ENCODE peak calls at places on chromosomes 6 and 20, in six cellular contexts. One of them, this sample, is unnamed.

GRCh38 chr6:131400054-131400781 is 172.8 kb upstream of the ARG1 start:
- DNase-seq in NCI-H69: peak; percentile 73
- DNase-seq in retinal pigment epithelial cell: no peak
- DNase-seq in Daoy: peak; percentile 78
- DNase-seq in neural crest cell: no peak
- DNase-seq in NCI-H1105: no peak
- DNase-seq in this sample: no peak

GRCh38 chr20:52033313-52033712 is 158.3 kb downstream of the ZFP64 start:
- DNase-seq in NCI-H69: peak; percentile 26
- DNase-seq in retinal pigment epithelial cell: no peak
- DNase-seq in Daoy: no peak
- DNase-seq in neural crest cell: no peak
- DNase-seq in NCI-H1105: no peak
- DNase-seq in this sample: peak; percentile 73

GRCh38 chr20:39986231-39986904 is 702.7 kb downstream of the MAFB start:
- DNase-seq in NCI-H69: peak; percentile 81
- DNase-seq in retinal pigment epithelial cell: no peak
- DNase-seq in Daoy: no peak
- DNase-seq in neural crest cell: peak; percentile 6
- DNase-seq in NCI-H1105: peak; percentile 18
- DNase-seq in this sample: peak; percentile 78

GRCh38 chr20:51413753-51414323 is 128.7 kb downstream of the NFATC2 start:
- DNase-seq in NCI-H69: no peak
- DNase-seq in retinal pigment epithelial cell: no peak
- DNase-seq in Daoy: no peak
- DNase-seq in neural crest cell: no peak
- DNase-seq in NCI-H1105: no peak
- DNase-seq in this sample: no peak

GRCh38 chr6:119887671-119888070 is 538.1 kb upstream of the MAN1A1 start:
- DNase-seq in NCI-H69: peak; percentile 87
- DNase-seq in retinal pigment epithelial cell: no peak
- DNase-seq in Daoy: no peak
- DNase-seq in neural crest cell: no peak
- DNase-seq in NCI-H1105: no peak
- DNase-seq in this sample: no peak

GRCh38 chr20:61525781-61526431 is 273.8 kb downstream of the CDH4 start:
- DNase-seq in NCI-H69: no peak
- DNase-seq in retinal pigment epithelial cell: no peak
- DNase-seq in Daoy: peak; percentile 35
- DNase-seq in neural crest cell: no peak
- DNase-seq in NCI-H1105: no peak
- DNase-seq in this sample: peak; percentile 56

GRCh38 chr20:54151073-54151436 is 22.7 kb downstream of the CYP24A1 start:
- DNase-seq in NCI-H69: no peak
- DNase-seq in retinal pigment epithelial cell: no peak
- DNase-seq in Daoy: no peak
- DNase-seq in neural crest cell: no peak
- DNase-seq in NCI-H1105: no peak
- DNase-seq in this sample: no peak

GRCh38 chr20:47024461-47024937 is 129.9 kb downstream of the EYA2 start:
- DNase-seq in NCI-H69: peak; percentile 33
- DNase-seq in retinal pigment epithelial cell: no peak
- DNase-seq in Daoy: no peak
- DNase-seq in neural crest cell: no peak
- DNase-seq in NCI-H1105: no peak
- DNase-seq in this sample: peak; percentile 81

GRCh38 chr20:45016089-45016641 is 49.9 kb downstream of the STK4 start:
- DNase-seq in NCI-H69: no peak
- DNase-seq in retinal pigment epithelial cell: no peak
- DNase-seq in Daoy: no peak
- DNase-seq in neural crest cell: no peak
- DNase-seq in NCI-H1105: no peak
- DNase-seq in this sample: peak; percentile 3

GRCh38 chr6:126188271-126188909 is 151.5 kb upstream of the CENPW start:
- DNase-seq in NCI-H69: peak; percentile 58
- DNase-seq in retinal pigment epithelial cell: no peak
- DNase-seq in Daoy: peak; percentile 21
- DNase-seq in neural crest cell: no peak
- DNase-seq in NCI-H1105: no peak
- DNase-seq in this sample: no peak

GRCh38 chr6:125868252-125868651 is 77.5 kb downstream of the NCOA7 start:
- DNase-seq in NCI-H69: no peak
- DNase-seq in retinal pigment epithelial cell: peak; percentile 60
- DNase-seq in Daoy: no peak
- DNase-seq in neural crest cell: no peak
- DNase-seq in NCI-H1105: no peak
- DNase-seq in this sample: no peak

GRCh38 chr6:113776998-113777397 is 80.1 kb upstream of the MARCKS start:
- DNase-seq in NCI-H69: no peak
- DNase-seq in retinal pigment epithelial cell: peak; percentile 5
- DNase-seq in Daoy: no peak
- DNase-seq in neural crest cell: no peak
- DNase-seq in NCI-H1105: no peak
- DNase-seq in this sample: no peak

GRCh38 chr6:163413345-163414116 is 987 bp upstream of the QKI start:
- DNase-seq in NCI-H69: peak; percentile 95
- DNase-seq in retinal pigment epithelial cell: peak; percentile 52
- DNase-seq in Daoy: peak; percentile 97
- DNase-seq in neural crest cell: peak; percentile 91
- DNase-seq in NCI-H1105: peak; percentile 91
- DNase-seq in this sample: peak; percentile 96

GRCh38 chr20:23282546-23282945 is 68.0 kb upstream of the NXT1 start:
- DNase-seq in NCI-H69: no peak
- DNase-seq in retinal pigment epithelial cell: no peak
- DNase-seq in Daoy: no peak
- DNase-seq in neural crest cell: no peak
- DNase-seq in NCI-H1105: no peak
- DNase-seq in this sample: no peak

GRCh38 chr20:35866446-35867202 is 87.7 kb downstream of the SCAND1 start:
- DNase-seq in NCI-H69: no peak
- DNase-seq in retinal pigment epithelial cell: peak; percentile 48
- DNase-seq in Daoy: no peak
- DNase-seq in neural crest cell: no peak
- DNase-seq in NCI-H1105: no peak
- DNase-seq in this sample: no peak

GRCh38 chr20:61516398-61517208 is 264.5 kb downstream of the CDH4 start:
- DNase-seq in NCI-H69: no peak
- DNase-seq in retinal pigment epithelial cell: no peak
- DNase-seq in Daoy: peak; percentile 39
- DNase-seq in neural crest cell: no peak
- DNase-seq in NCI-H1105: no peak
- DNase-seq in this sample: no peak

GRCh38 chr6:109229536-109229935 is 134.2 kb downstream of the CEP57L1 start:
- DNase-seq in NCI-H69: peak; percentile 46
- DNase-seq in retinal pigment epithelial cell: no peak
- DNase-seq in Daoy: peak; percentile 31
- DNase-seq in neural crest cell: no peak
- DNase-seq in NCI-H1105: no peak
- DNase-seq in this sample: no peak

GRCh38 chr20:61949363-61949713 is 116.3 kb downstream of the TAF4 start:
- DNase-seq in NCI-H69: no peak
- DNase-seq in retinal pigment epithelial cell: no peak
- DNase-seq in Daoy: no peak
- DNase-seq in neural crest cell: no peak
- DNase-seq in NCI-H1105: no peak
- DNase-seq in this sample: no peak

GRCh38 chr20:53613748-53614147 is 20.1 kb upstream of the ZNF217 start:
- DNase-seq in NCI-H69: no peak
- DNase-seq in retinal pigment epithelial cell: no peak
- DNase-seq in Daoy: no peak
- DNase-seq in neural crest cell: no peak
- DNase-seq in NCI-H1105: no peak
- DNase-seq in this sample: no peak

GRCh38 chr6:85464722-85465150 is 14.9 kb downstream of the NT5E start:
- DNase-seq in NCI-H69: no peak
- DNase-seq in retinal pigment epithelial cell: no peak
- DNase-seq in Daoy: peak; percentile 98
- DNase-seq in neural crest cell: no peak
- DNase-seq in NCI-H1105: no peak
- DNase-seq in this sample: no peak

GRCh38 chr6:116969211-116969863 is 92.3 kb downstream of the RFX6 start:
- DNase-seq in NCI-H69: peak; percentile 54
- DNase-seq in retinal pigment epithelial cell: no peak
- DNase-seq in Daoy: peak; percentile 58
- DNase-seq in neural crest cell: peak; percentile 29
- DNase-seq in NCI-H1105: peak; percentile 62
- DNase-seq in this sample: peak; percentile 75

GRCh38 chr6:137866200-137866913 is 702 bp upstream of the TNFAIP3 start:
- DNase-seq in NCI-H69: peak; percentile 61
- DNase-seq in retinal pigment epithelial cell: no peak
- DNase-seq in Daoy: peak; percentile 76
- DNase-seq in neural crest cell: peak; percentile 6
- DNase-seq in NCI-H1105: no peak
- DNase-seq in this sample: no peak

GRCh38 chr6:15081437-15081836 is 164.4 kb upstream of the JARID2 start:
- DNase-seq in NCI-H69: no peak
- DNase-seq in retinal pigment epithelial cell: no peak
- DNase-seq in Daoy: no peak
- DNase-seq in neural crest cell: no peak
- DNase-seq in NCI-H1105: no peak
- DNase-seq in this sample: no peak